ENCODE peak calls at places on chromosome 11, in five cellular contexts. One of them, this sample, is unnamed.
A peak's percentile ranks its signal among the peaks of the same experiment; 100 is the strongest.

GRCh38 chr11:57456960-57457642 is 3.2 kb upstream of the RTN4RL2 start:
- DNase-seq in neuronal stem cell: peak; percentile 87
- DNase-seq in mesenchymal stem cell: peak; percentile 84
- DNase-seq in trophoblast cell: peak; percentile 98
- DNase-seq in H9: peak; percentile 90
- DNase-seq in this sample: no peak

GRCh38 chr11:130465259-130465658 is 16.8 kb downstream of the ADAMTS15 start:
- DNase-seq in neuronal stem cell: no peak
- DNase-seq in trophoblast cell: no peak
- DNase-seq in H9: no peak
- DNase-seq in mesenchymal stem cell: peak; percentile 19
- DNase-seq in this sample: no peak

GRCh38 chr11:78392854-78393253 is 24.8 kb downstream of the GAB2 start:
- DNase-seq in trophoblast cell: no peak
- DNase-seq in H9: no peak
- DNase-seq in mesenchymal stem cell: no peak
- DNase-seq in neuronal stem cell: no peak
- DNase-seq in this sample: no peak

GRCh38 chr11:390175-390574 is 3.8 kb upstream of the PKP3 start:
- DNase-seq in H9: peak; percentile 83
- DNase-seq in trophoblast cell: no peak
- DNase-seq in neuronal stem cell: no peak
- DNase-seq in mesenchymal stem cell: no peak
- DNase-seq in this sample: no peak

GRCh38 chr11:121958978-121959340 is 157.1 kb downstream of the BLID start:
- DNase-seq in trophoblast cell: no peak
- DNase-seq in neuronal stem cell: no peak
- DNase-seq in H9: no peak
- DNase-seq in mesenchymal stem cell: no peak
- DNase-seq in this sample: no peak

GRCh38 chr11:74306440-74307175 is 4.8 kb downstream of the P4HA3 start:
- DNase-seq in H9: no peak
- DNase-seq in mesenchymal stem cell: no peak
- DNase-seq in neuronal stem cell: no peak
- DNase-seq in trophoblast cell: no peak
- DNase-seq in this sample: no peak

GRCh38 chr11:112961146-112961668 is at the start of gene NCAM1:
- DNase-seq in trophoblast cell: no peak
- DNase-seq in H9: peak; percentile 97
- DNase-seq in mesenchymal stem cell: peak; percentile 90
- DNase-seq in neuronal stem cell: peak; percentile 98
- DNase-seq in this sample: peak; percentile 88

GRCh38 chr11:783581-784015 is 6.3 kb downstream of the CEND1 start:
- DNase-seq in mesenchymal stem cell: peak; percentile 86
- DNase-seq in H9: peak; percentile 99
- DNase-seq in neuronal stem cell: peak; percentile 70
- DNase-seq in trophoblast cell: peak; percentile 70
- DNase-seq in this sample: peak; percentile 93

GRCh38 chr11:2383823-2384722 is 7.0 kb downstream of the CD81 start:
- DNase-seq in neuronal stem cell: no peak
- DNase-seq in mesenchymal stem cell: no peak
- DNase-seq in H9: peak; percentile 60
- DNase-seq in trophoblast cell: no peak
- DNase-seq in this sample: no peak

GRCh38 chr11:29280452-29280851 is 736.4 kb downstream of the KCNA4 start:
- DNase-seq in mesenchymal stem cell: no peak
- DNase-seq in trophoblast cell: no peak
- DNase-seq in neuronal stem cell: no peak
- DNase-seq in H9: no peak
- DNase-seq in this sample: no peak

GRCh38 chr11:995752-996420 is 40.6 kb downstream of the MUC6 start:
- DNase-seq in trophoblast cell: no peak
- DNase-seq in mesenchymal stem cell: peak; percentile 9
- DNase-seq in H9: no peak
- DNase-seq in neuronal stem cell: peak; percentile 48
- DNase-seq in this sample: no peak

GRCh38 chr11:119417726-119418540 is 5.0 kb downstream of the THY1 start:
- DNase-seq in neuronal stem cell: no peak
- DNase-seq in H9: peak; percentile 59
- DNase-seq in trophoblast cell: peak; percentile 91
- DNase-seq in mesenchymal stem cell: peak; percentile 14
- DNase-seq in this sample: no peak

GRCh38 chr11:26730711-26731460 is 9.0 kb upstream of the SLC5A12 start:
- DNase-seq in mesenchymal stem cell: peak; percentile 48
- DNase-seq in neuronal stem cell: no peak
- DNase-seq in H9: no peak
- DNase-seq in trophoblast cell: no peak
- DNase-seq in this sample: no peak

GRCh38 chr11:112087212-112087611 is 539 bp downstream of the SDHD start:
- DNase-seq in mesenchymal stem cell: no peak
- DNase-seq in neuronal stem cell: no peak
- DNase-seq in trophoblast cell: peak; percentile 7
- DNase-seq in H9: no peak
- DNase-seq in this sample: no peak

GRCh38 chr11:66022401-66023185 is 3.7 kb downstream of the CATSPER1 start:
- DNase-seq in H9: peak; percentile 89
- DNase-seq in neuronal stem cell: peak; percentile 79
- DNase-seq in mesenchymal stem cell: peak; percentile 65
- DNase-seq in trophoblast cell: peak; percentile 92
- DNase-seq in this sample: peak; percentile 99

GRCh38 chr11:69149646-69150045 is 6.1 kb upstream of the SMIM38 start:
- DNase-seq in H9: no peak
- DNase-seq in mesenchymal stem cell: no peak
- DNase-seq in neuronal stem cell: no peak
- DNase-seq in trophoblast cell: no peak
- DNase-seq in this sample: no peak

GRCh38 chr11:114163231-114163631 is 103.7 kb downstream of the ZBTB16 start:
- DNase-seq in H9: no peak
- DNase-seq in mesenchymal stem cell: no peak
- DNase-seq in neuronal stem cell: no peak
- DNase-seq in trophoblast cell: no peak
- DNase-seq in this sample: no peak

GRCh38 chr11:116471608-116472007 is 301.2 kb downstream of the BUD13 start:
- DNase-seq in mesenchymal stem cell: no peak
- DNase-seq in neuronal stem cell: no peak
- DNase-seq in H9: no peak
- DNase-seq in trophoblast cell: peak; percentile 84
- DNase-seq in this sample: no peak

GRCh38 chr11:120835601-120836228 is 188.2 kb upstream of the TBCEL start:
- DNase-seq in trophoblast cell: peak; percentile 38
- DNase-seq in H9: no peak
- DNase-seq in neuronal stem cell: no peak
- DNase-seq in mesenchymal stem cell: no peak
- DNase-seq in this sample: no peak

GRCh38 chr11:120545813-120546212 is 34.3 kb downstream of the GRIK4 start:
- DNase-seq in trophoblast cell: no peak
- DNase-seq in neuronal stem cell: no peak
- DNase-seq in H9: no peak
- DNase-seq in mesenchymal stem cell: no peak
- DNase-seq in this sample: no peak

GRCh38 chr11:119314748-119315138 is 2.2 kb downstream of the MCAM start:
- DNase-seq in H9: no peak
- DNase-seq in neuronal stem cell: no peak
- DNase-seq in mesenchymal stem cell: no peak
- DNase-seq in trophoblast cell: no peak
- DNase-seq in this sample: no peak

GRCh38 chr11:69752890-69753289 is 22.3 kb downstream of the FGF4 start:
- DNase-seq in H9: no peak
- DNase-seq in trophoblast cell: no peak
- DNase-seq in neuronal stem cell: no peak
- DNase-seq in mesenchymal stem cell: no peak
- DNase-seq in this sample: no peak

GRCh38 chr11:96470521-96470920 is 80.7 kb downstream of the JRKL start:
- DNase-seq in H9: no peak
- DNase-seq in trophoblast cell: no peak
- DNase-seq in neuronal stem cell: no peak
- DNase-seq in mesenchymal stem cell: no peak
- DNase-seq in this sample: no peak

GRCh38 chr11:126459691-126460404 is 104.4 kb downstream of the ST3GAL4 start:
- DNase-seq in H9: no peak
- DNase-seq in trophoblast cell: no peak
- DNase-seq in mesenchymal stem cell: no peak
- DNase-seq in neuronal stem cell: no peak
- DNase-seq in this sample: no peak

GRCh38 chr11:80855975-80856524 is 1415.2 kb upstream of the TENM4 start:
- DNase-seq in H9: no peak
- DNase-seq in trophoblast cell: no peak
- DNase-seq in mesenchymal stem cell: peak; percentile 40
- DNase-seq in neuronal stem cell: no peak
- DNase-seq in this sample: no peak

GRCh38 chr11:96246718-96247540 is 96.1 kb downstream of the MAML2 start:
- DNase-seq in mesenchymal stem cell: peak; percentile 75
- DNase-seq in H9: no peak
- DNase-seq in neuronal stem cell: no peak
- DNase-seq in trophoblast cell: peak; percentile 54
- DNase-seq in this sample: no peak

GRCh38 chr11:133943950-133944698 is 12.6 kb downstream of the IGSF9B start:
- DNase-seq in H9: no peak
- DNase-seq in mesenchymal stem cell: no peak
- DNase-seq in neuronal stem cell: no peak
- DNase-seq in trophoblast cell: no peak
- DNase-seq in this sample: no peak

GRCh38 chr11:438101-438844 is 3.5 kb downstream of the ANO9 start:
- DNase-seq in trophoblast cell: no peak
- DNase-seq in mesenchymal stem cell: no peak
- DNase-seq in neuronal stem cell: no peak
- DNase-seq in H9: no peak
- DNase-seq in this sample: no peak

DNA sequence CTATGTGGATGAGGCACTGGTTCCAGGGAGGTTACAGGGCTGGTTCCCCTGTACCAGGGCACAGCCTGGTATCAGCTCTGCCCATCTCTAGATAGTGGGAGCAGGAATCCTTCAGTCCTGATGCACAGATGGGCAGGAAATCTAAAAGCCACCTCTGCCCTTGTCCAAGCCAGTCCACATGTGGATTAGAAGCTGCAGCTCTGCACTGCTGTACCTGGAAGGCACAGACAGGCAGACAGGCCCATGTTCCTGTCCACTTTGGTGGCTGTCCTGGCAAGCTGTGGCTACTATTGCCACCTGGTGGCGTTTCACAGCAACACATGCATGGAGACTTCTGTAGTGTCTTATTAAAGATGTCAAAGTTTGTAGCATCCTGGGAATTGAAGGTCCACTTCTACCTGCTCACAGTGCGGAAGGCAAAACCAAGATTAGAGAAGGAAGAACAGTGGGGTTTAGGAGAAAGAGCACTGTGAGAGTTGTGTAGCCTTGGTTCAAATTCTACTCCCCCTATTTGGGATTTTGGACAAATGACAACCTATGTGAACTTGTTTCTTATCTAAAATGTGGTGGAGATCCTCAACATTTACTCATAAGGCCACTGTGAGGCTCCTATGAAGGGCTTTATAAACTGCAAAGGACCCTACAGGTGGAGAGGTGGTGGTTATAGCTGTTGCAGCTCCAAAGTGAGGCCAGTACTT is 30.1 kb downstream of the NAV2 start:
- DNase-seq in H9: peak; percentile 85
- DNase-seq in trophoblast cell: peak; percentile 93
- DNase-seq in mesenchymal stem cell: peak; percentile 79
- DNase-seq in neuronal stem cell: peak; percentile 71
- DNase-seq in this sample: peak; percentile 84
- H2BK12ac ChIP-seq in H9: no peak overlapping the region
- H2BK12ac ChIP-seq in trophoblast cell: peak overlapping the region; percentile 23
- H2BK12ac ChIP-seq in mesenchymal stem cell: no peak overlapping the region
- H2BK12ac ChIP-seq in neuronal stem cell: no peak overlapping the region
- H2BK12ac ChIP-seq in this sample: peak overlapping the region; percentile 35

DNA sequence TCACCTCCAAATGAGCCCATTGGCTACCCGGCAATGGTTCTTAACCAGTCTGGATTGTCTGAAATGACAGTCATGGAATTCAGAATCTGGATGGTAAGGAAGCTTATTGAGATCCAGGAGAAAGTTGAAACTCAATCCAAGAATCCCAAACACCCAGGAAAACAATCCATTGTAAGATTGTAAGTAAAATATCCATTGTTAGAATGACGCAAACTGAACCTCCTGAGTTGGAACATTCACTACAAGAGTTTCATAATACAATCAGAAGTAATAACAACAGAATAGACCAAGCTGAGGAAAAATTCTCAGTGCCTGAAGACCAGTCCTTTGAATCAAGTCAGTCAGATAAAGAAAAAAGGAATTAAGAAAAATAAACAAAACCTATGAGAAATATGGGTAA is 22.1 kb downstream of the OR8G5 start:
- DNase-seq in trophoblast cell: no peak
- DNase-seq in H9: no peak
- DNase-seq in neuronal stem cell: no peak
- DNase-seq in mesenchymal stem cell: no peak
- DNase-seq in this sample: no peak
- H3K14ac ChIP-seq in trophoblast cell: no peak overlapping the region
- H3K14ac ChIP-seq in H9: no peak overlapping the region
- H3K14ac ChIP-seq in neuronal stem cell: no peak overlapping the region
- H3K14ac ChIP-seq in mesenchymal stem cell: no peak overlapping the region
- H3K14ac ChIP-seq in this sample: no peak overlapping the region

GRCh38 chr11:12184696-12185095 is 74.3 kb downstream of the MICAL2 start:
- DNase-seq in trophoblast cell: no peak
- DNase-seq in mesenchymal stem cell: peak; percentile 58
- DNase-seq in neuronal stem cell: no peak
- DNase-seq in H9: no peak
- DNase-seq in this sample: no peak

GRCh38 chr11:12185106-12185690 is 74.8 kb downstream of the MICAL2 start:
- DNase-seq in mesenchymal stem cell: no peak
- DNase-seq in H9: no peak
- DNase-seq in trophoblast cell: no peak
- DNase-seq in neuronal stem cell: no peak
- DNase-seq in this sample: no peak

GRCh38 chr11:12183827-12184620 is 73.6 kb downstream of the MICAL2 start:
- DNase-seq in mesenchymal stem cell: no peak
- DNase-seq in H9: no peak
- DNase-seq in neuronal stem cell: no peak
- DNase-seq in trophoblast cell: peak; percentile 83
- DNase-seq in this sample: no peak

GRCh38 chr11:12180257-12181205 is 70.1 kb downstream of the MICAL2 start:
- DNase-seq in H9: no peak
- DNase-seq in neuronal stem cell: no peak
- DNase-seq in mesenchymal stem cell: no peak
- DNase-seq in trophoblast cell: peak; percentile 64
- DNase-seq in this sample: no peak

GRCh38 chr11:12182650-12183511 is 72.5 kb downstream of the MICAL2 start:
- DNase-seq in mesenchymal stem cell: peak; percentile 91
- DNase-seq in neuronal stem cell: no peak
- DNase-seq in trophoblast cell: peak; percentile 60
- DNase-seq in H9: no peak
- DNase-seq in this sample: no peak
- H3K18ac ChIP-seq in mesenchymal stem cell: peak overlapping the region; percentile 82
- H3K18ac ChIP-seq in neuronal stem cell: no peak overlapping the region
- H3K18ac ChIP-seq in trophoblast cell: peak overlapping the region; percentile 81
- H3K18ac ChIP-seq in H9: no peak overlapping the region
- H3K18ac ChIP-seq in this sample: no peak overlapping the region

GRCh38 chr11:71285111-71285510 is 32.7 kb upstream of the SHANK2 start:
- DNase-seq in mesenchymal stem cell: no peak
- DNase-seq in trophoblast cell: no peak
- DNase-seq in H9: peak; percentile 13
- DNase-seq in neuronal stem cell: no peak
- DNase-seq in this sample: no peak
- H2BK12ac ChIP-seq in mesenchymal stem cell: no peak overlapping the region
- H2BK12ac ChIP-seq in trophoblast cell: peak overlapping the region; percentile 3
- H2BK12ac ChIP-seq in H9: no peak overlapping the region
- H2BK12ac ChIP-seq in neuronal stem cell: no peak overlapping the region
- H2BK12ac ChIP-seq in this sample: peak overlapping the region; percentile 17